ENCODE peak calls at places on chromosome 19, in seven cellular contexts. I is RWPE1; Q is hepatic stellate cell; S is CD8-positive, alpha-beta memory T cell; R is effector memory CD4-positive, alpha-beta T cell; J is sciatic nerve; N is anterior cingulate cortex. W is an unnamed sample.

GRCh38 chr19:51810228-51810627 is 15.3 kb downstream of the FPR3 start:
- DNase-seq in I (no peak), Q (no peak), S (no peak), R (no peak), J (no peak), N (no peak), W (peak)

GRCh38 chr19:862529-863304 is 3.3 kb downstream of the CFD start:
- DNase-seq in I (peak), Q (peak), S (peak), R (peak), J (peak), N (no peak), W (no peak)

GRCh38 chr19:55368701-55369563 is 1.3 kb downstream of the IL11 start:
- DNase-seq in I (peak), Q (peak), S (no peak), R (no peak), J (no peak), N (no peak), W (peak)

GRCh38 chr19:31261651-31262331 is 87.4 kb downstream of the TSHZ3 start:
- DNase-seq in I (no peak), Q (no peak), S (no peak), R (no peak), J (no peak), N (no peak), W (no peak)

GRCh38 chr19:38095411-38096308 is 128.4 kb downstream of the DPF1 start:
- DNase-seq in I (peak), Q (peak), S (peak), R (no peak), J (peak), N (peak), W (peak)

GRCh38 chr19:16441661-16442071 is 30.1 kb downstream of the EPS15L1 start:
- DNase-seq in I (no peak), Q (no peak), S (no peak), R (no peak), J (no peak), N (no peak), W (no peak)

GRCh38 chr19:8609210-8610040 is 1.1 kb downstream of the ADAMTS10 start:
- DNase-seq in I (no peak), Q (peak), S (no peak), R (no peak), J (no peak), N (peak), W (no peak)

GRCh38 chr19:4515732-4516131 is 2.6 kb downstream of the PLIN4 start:
- DNase-seq in I (no peak), Q (no peak), S (no peak), R (no peak), J (no peak), N (no peak), W (no peak)

GRCh38 chr19:28296506-28296905 is 916.4 kb downstream of the UQCRFS1 start:
- DNase-seq in I (no peak), Q (peak), S (no peak), R (no peak), J (no peak), N (no peak), W (peak)

GRCh38 chr19:17752865-17753639 is 1.8 kb downstream of the FCHO1 start:
- DNase-seq in I (no peak), Q (no peak), S (no peak), R (no peak), J (no peak), N (no peak), W (no peak)

GRCh38 chr19:49155830-49156346 is 692 bp upstream of the HRC start:
- DNase-seq in I (no peak), Q (no peak), S (no peak), R (no peak), J (no peak), N (no peak), W (no peak)

GRCh38 chr19:38733493-38734175 is 10.6 kb downstream of the CAPN12 start:
- DNase-seq in I (no peak), Q (no peak), S (no peak), R (no peak), J (peak), N (no peak), W (no peak)

GRCh38 chr19:46772170-46773017 is 16.0 kb downstream of the SLC1A5 start:
- DNase-seq in I (no peak), Q (no peak), S (no peak), R (no peak), J (no peak), N (no peak), W (no peak)

GRCh38 chr19:47226426-47227346 is 4.3 kb downstream of the BBC3 start:
- DNase-seq in I (peak), Q (peak), S (peak), R (peak), J (peak), N (peak), W (peak)

GRCh38 chr19:17183271-17183757 is 31.8 kb upstream of the USE1 start:
- DNase-seq in I (no peak), Q (no peak), S (no peak), R (no peak), J (no peak), N (no peak), W (no peak)

GRCh38 chr19:8456064-8456463 is 11.3 kb downstream of the HNRNPM start:
- DNase-seq in I (no peak), Q (no peak), S (no peak), R (no peak), J (no peak), N (no peak), W (peak)

GRCh38 chr19:850221-850978 is 1.7 kb upstream of the ELANE start:
- DNase-seq in I (peak), Q (peak), S (no peak), R (no peak), J (peak), N (peak), W (peak)

GRCh38 chr19:5823579-5824281 is 15.8 kb downstream of the FUT6 start:
- DNase-seq in I (no peak), Q (no peak), S (no peak), R (no peak), J (no peak), N (no peak), W (peak)

GRCh38 chr19:45852941-45853340 is 10.0 kb downstream of the SYMPK start:
- DNase-seq in I (no peak), Q (no peak), S (peak), R (no peak), J (no peak), N (no peak), W (no peak)

GRCh38 chr19:16470911-16471811 is 609 bp downstream of the EPS15L1 start:
- DNase-seq in I (peak), Q (peak), S (peak), R (no peak), J (peak), N (no peak), W (peak)

GRCh38 chr19:8498295-8498694 is 4.1 kb downstream of the PRAM1 start:
- DNase-seq in I (no peak), Q (no peak), S (no peak), R (no peak), J (no peak), N (no peak), W (no peak)

GRCh38 chr19:47310819-47311218 is 1.2 kb downstream of the C5AR1 start:
- DNase-seq in I (peak), Q (no peak), S (no peak), R (no peak), J (no peak), N (no peak), W (peak)

GRCh38 chr19:1383014-1383310 is 745 bp upstream of the NDUFS7 start:
- DNase-seq in I (no peak), Q (peak), S (no peak), R (no peak), J (no peak), N (no peak), W (no peak)

GRCh38 chr19:55132453-55133129 is 15.2 kb upstream of the PPP1R12C start:
- DNase-seq in I (no peak), Q (no peak), S (no peak), R (no peak), J (no peak), N (no peak), W (no peak)

GRCh38 chr19:35879770-35880317 is 11.5 kb downstream of the APLP1 start:
- DNase-seq in I (peak), Q (peak), S (peak), R (peak), J (peak), N (peak), W (peak)

GRCh38 chr19:10667867-10668266 is 13.7 kb downstream of the ILF3 start:
- DNase-seq in I (no peak), Q (no peak), S (no peak), R (no peak), J (no peak), N (no peak), W (no peak)

GRCh38 chr19:45216677-45217076 is 28.5 kb downstream of the EXOC3L2 start:
- DNase-seq in I (no peak), Q (peak), S (no peak), R (no peak), J (no peak), N (no peak), W (no peak)

GRCh38 chr19:24055548-24055947 is 31.4 kb upstream of the ZNF254 start:
- DNase-seq in I (no peak), Q (no peak), S (no peak), R (no peak), J (no peak), N (no peak), W (no peak)

GRCh38 chr19:10289836-10290438 is at the start of gene ICAM5:
- DNase-seq in I (peak), Q (peak), S (peak), R (no peak), J (no peak), N (peak), W (no peak)

GRCh38 chr19:31380854-31381253 is 31.6 kb upstream of the TSHZ3 start:
- DNase-seq in I (no peak), Q (no peak), S (no peak), R (no peak), J (no peak), N (no peak), W (no peak)

GRCh38 chr19:5978606-5979552 is 939 bp upstream of the RANBP3 start:
- DNase-seq in I (no peak), Q (no peak), S (no peak), R (no peak), J (no peak), N (no peak), W (no peak)

GRCh38 chr19:30883071-30883470 is 466.2 kb downstream of the TSHZ3 start:
- DNase-seq in I (no peak), Q (no peak), S (no peak), R (no peak), J (no peak), N (no peak), W (no peak)

GRCh38 chr19:36009220-36009619 is 607 bp upstream of the SYNE4 start:
- DNase-seq in I (peak), Q (peak), S (peak), R (no peak), J (peak), N (peak), W (peak)

GRCh38 chr19:10112037-10112751 is 701 bp downstream of the P2RY11 start:
- DNase-seq in I (no peak), Q (no peak), S (peak), R (peak), J (no peak), N (no peak), W (peak)

W was measured in RKO.